ENCODE peak calls at places on chromosomes 1 and 21, in six cellular contexts. One of them, this sample, is unnamed.

GRCh38 chr21:15669247-15669646 is 60.5 kb upstream of the USP25 start:
- DNase-seq in iPS DF 6.9: no peak
- DNase-seq in lower lobe of right lung: no peak
- DNase-seq in caudate nucleus: no peak
- DNase-seq in A549: no peak
- DNase-seq in RWPE1: no peak
- DNase-seq in this sample: no peak

GRCh38 chr1:109620396-109620817 is 770 bp downstream of the AMPD2 start:
- DNase-seq in iPS DF 6.9: no peak
- DNase-seq in lower lobe of right lung: no peak
- DNase-seq in caudate nucleus: no peak
- DNase-seq in A549: peak; percentile 37
- DNase-seq in RWPE1: peak; percentile 81
- DNase-seq in this sample: no peak

GRCh38 chr1:167486090-167486824 is 32.1 kb downstream of the CD247 start:
- DNase-seq in iPS DF 6.9: no peak
- DNase-seq in lower lobe of right lung: no peak
- DNase-seq in caudate nucleus: no peak
- DNase-seq in A549: no peak
- DNase-seq in RWPE1: no peak
- DNase-seq in this sample: no peak

GRCh38 chr21:38208118-38208517 is 48.7 kb upstream of the KCNJ15 start:
- DNase-seq in iPS DF 6.9: no peak
- DNase-seq in lower lobe of right lung: no peak
- DNase-seq in caudate nucleus: no peak
- DNase-seq in A549: no peak
- DNase-seq in RWPE1: no peak
- DNase-seq in this sample: no peak

GRCh38 chr1:152774875-152775274 is at the start of gene LCE1F:
- DNase-seq in iPS DF 6.9: no peak
- DNase-seq in lower lobe of right lung: no peak
- DNase-seq in caudate nucleus: no peak
- DNase-seq in A549: peak; percentile 16
- DNase-seq in RWPE1: no peak
- DNase-seq in this sample: no peak

GRCh38 chr1:46131727-46132528 is 501 bp downstream of the PIK3R3 start:
- DNase-seq in iPS DF 6.9: no peak
- DNase-seq in lower lobe of right lung: no peak
- DNase-seq in caudate nucleus: no peak
- DNase-seq in A549: peak; percentile 1
- DNase-seq in RWPE1: peak; percentile 25
- DNase-seq in this sample: no peak

GRCh38 chr21:27513016-27513415 is 546.1 kb upstream of the ADAMTS5 start:
- DNase-seq in iPS DF 6.9: no peak
- DNase-seq in lower lobe of right lung: no peak
- DNase-seq in caudate nucleus: no peak
- DNase-seq in A549: no peak
- DNase-seq in RWPE1: no peak
- DNase-seq in this sample: no peak

GRCh38 chr1:218494449-218494852 is 149.3 kb downstream of the TGFB2 start:
- DNase-seq in iPS DF 6.9: peak; percentile 29
- DNase-seq in lower lobe of right lung: no peak
- DNase-seq in caudate nucleus: no peak
- DNase-seq in A549: no peak
- DNase-seq in RWPE1: no peak
- DNase-seq in this sample: no peak

GRCh38 chr1:179217943-179218507 is 11.5 kb downstream of the ABL2 start:
- DNase-seq in iPS DF 6.9: no peak
- DNase-seq in lower lobe of right lung: no peak
- DNase-seq in caudate nucleus: no peak
- DNase-seq in A549: no peak
- DNase-seq in RWPE1: no peak
- DNase-seq in this sample: no peak

GRCh38 chr1:39158330-39159086 is 46.0 kb upstream of the MACF1 start:
- DNase-seq in iPS DF 6.9: no peak
- DNase-seq in lower lobe of right lung: peak; percentile 56
- DNase-seq in caudate nucleus: no peak
- DNase-seq in A549: peak; percentile 85
- DNase-seq in RWPE1: no peak
- DNase-seq in this sample: no peak

GRCh38 chr1:233304489-233305102 is 9.1 kb upstream of the PCNX2 start:
- DNase-seq in iPS DF 6.9: no peak
- DNase-seq in lower lobe of right lung: no peak
- DNase-seq in caudate nucleus: no peak
- DNase-seq in A549: peak; percentile 38
- DNase-seq in RWPE1: no peak
- DNase-seq in this sample: no peak

GRCh38 chr1:16978589-16979474 is 1.6 kb downstream of the MFAP2 start:
- DNase-seq in iPS DF 6.9: no peak
- DNase-seq in lower lobe of right lung: no peak
- DNase-seq in caudate nucleus: no peak
- DNase-seq in A549: no peak
- DNase-seq in RWPE1: no peak
- DNase-seq in this sample: no peak

GRCh38 chr1:64471724-64472276 is 1.9 kb downstream of the CACHD1 start:
- DNase-seq in iPS DF 6.9: no peak
- DNase-seq in lower lobe of right lung: no peak
- DNase-seq in caudate nucleus: no peak
- DNase-seq in A549: no peak
- DNase-seq in RWPE1: no peak
- DNase-seq in this sample: no peak

GRCh38 chr1:185477638-185478216 is 160.7 kb upstream of the IVNS1ABP start:
- DNase-seq in iPS DF 6.9: no peak
- DNase-seq in lower lobe of right lung: no peak
- DNase-seq in caudate nucleus: no peak
- DNase-seq in A549: no peak
- DNase-seq in RWPE1: no peak
- DNase-seq in this sample: no peak

GRCh38 chr1:227729881-227730629 is 5.0 kb downstream of the JMJD4 start:
- DNase-seq in iPS DF 6.9: peak; percentile 50
- DNase-seq in lower lobe of right lung: peak; percentile 48
- DNase-seq in caudate nucleus: no peak
- DNase-seq in A549: peak; percentile 55
- DNase-seq in RWPE1: peak; percentile 75
- DNase-seq in this sample: no peak

GRCh38 chr1:5447479-5448070 is 544.6 kb downstream of the NPHP4 start:
- DNase-seq in iPS DF 6.9: no peak
- DNase-seq in lower lobe of right lung: no peak
- DNase-seq in caudate nucleus: no peak
- DNase-seq in A549: no peak
- DNase-seq in RWPE1: no peak
- DNase-seq in this sample: no peak

GRCh38 chr1:37393585-37394120 is 80.7 kb upstream of the ZC3H12A start:
- DNase-seq in iPS DF 6.9: no peak
- DNase-seq in lower lobe of right lung: no peak
- DNase-seq in caudate nucleus: no peak
- DNase-seq in A549: no peak
- DNase-seq in RWPE1: no peak
- DNase-seq in this sample: no peak

GRCh38 chr1:16208270-16208987 is 4.0 kb downstream of the ARHGEF19 start:
- DNase-seq in iPS DF 6.9: no peak
- DNase-seq in lower lobe of right lung: no peak
- DNase-seq in caudate nucleus: no peak
- DNase-seq in A549: no peak
- DNase-seq in RWPE1: no peak
- DNase-seq in this sample: no peak

GRCh38 chr1:112146201-112146715 is 156.8 kb upstream of the KCND3 start:
- DNase-seq in iPS DF 6.9: no peak
- DNase-seq in lower lobe of right lung: no peak
- DNase-seq in caudate nucleus: no peak
- DNase-seq in A549: no peak
- DNase-seq in RWPE1: no peak
- DNase-seq in this sample: no peak

GRCh38 chr1:150765229-150765976 is at the start of gene CTSS:
- DNase-seq in iPS DF 6.9: no peak
- DNase-seq in lower lobe of right lung: no peak
- DNase-seq in caudate nucleus: no peak
- DNase-seq in A549: peak; percentile 20
- DNase-seq in RWPE1: no peak
- DNase-seq in this sample: no peak

GRCh38 chr1:175494950-175495349 is 248.4 kb downstream of the TNR start:
- DNase-seq in iPS DF 6.9: no peak
- DNase-seq in lower lobe of right lung: no peak
- DNase-seq in caudate nucleus: no peak
- DNase-seq in A549: no peak
- DNase-seq in RWPE1: no peak
- DNase-seq in this sample: no peak

GRCh38 chr1:175498002-175498401 is 245.4 kb downstream of the TNR start:
- DNase-seq in iPS DF 6.9: no peak
- DNase-seq in lower lobe of right lung: no peak
- DNase-seq in caudate nucleus: no peak
- DNase-seq in A549: no peak
- DNase-seq in RWPE1: peak; percentile 48
- DNase-seq in this sample: no peak

GRCh38 chr1:175493321-175493998 is 249.9 kb downstream of the TNR start:
- DNase-seq in iPS DF 6.9: no peak
- DNase-seq in lower lobe of right lung: no peak
- DNase-seq in caudate nucleus: no peak
- DNase-seq in A549: no peak
- DNase-seq in RWPE1: no peak
- DNase-seq in this sample: no peak

GRCh38 chr1:175497501-175497900 is 245.9 kb downstream of the TNR start:
- DNase-seq in iPS DF 6.9: no peak
- DNase-seq in lower lobe of right lung: no peak
- DNase-seq in caudate nucleus: no peak
- DNase-seq in A549: no peak
- DNase-seq in RWPE1: no peak
- DNase-seq in this sample: no peak

DNA sequence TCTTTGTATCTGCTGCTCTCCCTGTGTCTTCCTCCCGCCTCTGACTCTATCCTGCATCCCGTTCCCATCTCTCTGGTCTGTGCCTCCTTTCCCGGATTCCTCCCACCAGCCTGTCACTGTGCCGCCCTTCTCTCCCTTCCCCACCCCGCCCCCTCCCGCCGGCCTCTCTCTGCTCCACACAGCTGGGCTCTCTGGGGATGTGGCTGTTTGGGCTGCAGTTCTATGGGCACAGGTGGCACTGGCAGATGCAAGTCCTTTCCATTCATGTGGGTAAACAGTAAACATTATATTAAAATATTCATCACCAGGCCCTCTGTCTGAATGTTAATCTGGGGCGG is 249.4 kb downstream of the TNR start:
- DNase-seq in iPS DF 6.9: no peak
- DNase-seq in lower lobe of right lung: no peak
- DNase-seq in caudate nucleus: no peak
- DNase-seq in A549: no peak
- DNase-seq in RWPE1: no peak
- DNase-seq in this sample: no peak
- H3K27ac ChIP-seq in iPS DF 6.9: no peak overlapping the region
- H3K27ac ChIP-seq in lower lobe of right lung: no peak overlapping the region
- H3K27ac ChIP-seq in caudate nucleus: no peak overlapping the region
- H3K27ac ChIP-seq in A549: no peak overlapping the region
- H3K27ac ChIP-seq in RWPE1: no peak overlapping the region
- H3K27ac ChIP-seq in this sample: no peak overlapping the region

GRCh38 chr1:166488327-166488726 is 321.5 kb upstream of the FAM78B start:
- DNase-seq in iPS DF 6.9: no peak
- DNase-seq in lower lobe of right lung: no peak
- DNase-seq in caudate nucleus: no peak
- DNase-seq in A549: no peak
- DNase-seq in RWPE1: no peak
- DNase-seq in this sample: no peak

GRCh38 chr1:166484871-166485270 is 318.1 kb upstream of the FAM78B start:
- DNase-seq in iPS DF 6.9: no peak
- DNase-seq in lower lobe of right lung: no peak
- DNase-seq in caudate nucleus: no peak
- DNase-seq in A549: no peak
- DNase-seq in RWPE1: no peak
- DNase-seq in this sample: no peak

GRCh38 chr1:166485620-166486019 is 318.8 kb upstream of the FAM78B start:
- DNase-seq in iPS DF 6.9: no peak
- DNase-seq in lower lobe of right lung: no peak
- DNase-seq in caudate nucleus: no peak
- DNase-seq in A549: no peak
- DNase-seq in RWPE1: peak; percentile 4
- DNase-seq in this sample: no peak

GRCh38 chr1:166489356-166489669 is 322.5 kb upstream of the FAM78B start:
- DNase-seq in iPS DF 6.9: no peak
- DNase-seq in lower lobe of right lung: no peak
- DNase-seq in caudate nucleus: no peak
- DNase-seq in A549: no peak
- DNase-seq in RWPE1: no peak
- DNase-seq in this sample: no peak

GRCh38 chr1:166484471-166484870 is 317.7 kb upstream of the FAM78B start:
- DNase-seq in iPS DF 6.9: no peak
- DNase-seq in lower lobe of right lung: no peak
- DNase-seq in caudate nucleus: no peak
- DNase-seq in A549: no peak
- DNase-seq in RWPE1: no peak
- DNase-seq in this sample: no peak
- H3K27ac ChIP-seq in iPS DF 6.9: no peak overlapping the region
- H3K27ac ChIP-seq in lower lobe of right lung: no peak overlapping the region
- H3K27ac ChIP-seq in caudate nucleus: no peak overlapping the region
- H3K27ac ChIP-seq in A549: no peak overlapping the region
- H3K27ac ChIP-seq in RWPE1: no peak overlapping the region
- H3K27ac ChIP-seq in this sample: no peak overlapping the region

GRCh38 chr1:236728752-236729151 is 42.5 kb downstream of the ACTN2 start:
- DNase-seq in iPS DF 6.9: no peak
- DNase-seq in lower lobe of right lung: no peak
- DNase-seq in caudate nucleus: no peak
- DNase-seq in A549: no peak
- DNase-seq in RWPE1: no peak
- DNase-seq in this sample: no peak
- H3K27ac ChIP-seq in iPS DF 6.9: no peak overlapping the region
- H3K27ac ChIP-seq in lower lobe of right lung: no peak overlapping the region
- H3K27ac ChIP-seq in caudate nucleus: no peak overlapping the region
- H3K27ac ChIP-seq in A549: no peak overlapping the region
- H3K27ac ChIP-seq in RWPE1: no peak overlapping the region
- H3K27ac ChIP-seq in this sample: no peak overlapping the region

DNA sequence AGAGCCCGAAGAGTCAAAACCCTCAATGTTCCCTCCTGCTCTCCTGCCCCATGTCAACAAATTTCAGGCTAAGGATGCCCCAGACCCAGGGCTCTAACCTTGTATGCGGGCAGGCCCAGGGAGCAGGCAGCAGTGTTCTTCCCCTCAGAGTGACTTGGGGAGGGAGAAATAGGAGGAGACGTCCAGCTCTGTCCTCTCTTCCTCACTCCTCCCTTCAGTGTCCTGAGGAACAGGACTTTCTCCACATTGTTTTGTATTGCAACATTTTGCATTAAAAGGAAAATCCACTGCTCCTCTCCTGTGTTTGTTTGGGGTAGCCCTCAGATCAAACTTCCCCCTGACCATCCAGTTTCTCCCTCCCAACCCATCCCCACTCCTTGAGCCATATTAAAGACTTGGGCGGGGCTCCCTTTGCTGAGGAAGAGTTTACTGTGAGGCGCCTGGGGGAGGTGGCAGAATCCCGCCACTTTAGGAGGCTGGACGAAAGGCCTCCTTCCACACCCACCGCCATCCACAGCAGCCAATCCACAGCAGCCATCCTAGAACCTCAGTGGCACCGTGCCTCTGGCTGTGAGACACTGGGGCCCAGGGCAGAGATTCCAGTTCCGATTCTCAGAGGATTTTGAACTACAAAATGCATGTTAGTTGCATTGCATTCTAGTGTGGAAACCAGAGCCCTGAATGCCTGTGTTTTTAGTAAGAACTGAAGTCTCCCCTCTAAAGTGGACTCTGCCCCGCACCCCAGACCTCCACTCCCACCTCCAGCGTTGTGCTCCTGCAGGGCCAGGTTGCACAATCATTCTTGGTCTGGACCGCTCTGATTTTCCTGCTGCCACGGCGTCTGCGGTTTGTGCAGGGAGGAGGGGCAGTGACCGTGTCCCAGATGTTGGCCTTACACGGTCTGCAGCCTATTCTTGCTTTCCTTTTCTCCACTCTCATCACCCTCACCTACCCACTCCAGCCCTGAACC is 3.0 kb downstream of the OLFML3 start:
- DNase-seq in iPS DF 6.9: no peak
- DNase-seq in lower lobe of right lung: no peak
- DNase-seq in caudate nucleus: no peak
- DNase-seq in A549: no peak
- DNase-seq in RWPE1: no peak
- DNase-seq in this sample: no peak
- H3K27ac ChIP-seq in iPS DF 6.9: no peak overlapping the region
- H3K27ac ChIP-seq in lower lobe of right lung: peak overlapping the region; percentile 62
- H3K27ac ChIP-seq in caudate nucleus: peak overlapping the region; percentile 21
- H3K27ac ChIP-seq in A549: peak overlapping the region; percentile 70
- H3K27ac ChIP-seq in RWPE1: peak overlapping the region; percentile 19
- H3K27ac ChIP-seq in this sample: no peak overlapping the region